ENCODE peak calls at places on chromosomes 7 and 10, in ten cellular contexts. V, A, Q, B, F, S, O, Z, K and L are unnamed samples.

GRCh38 chr10:130934333-130935035 is 377.0 kb downstream of the TCERG1L start:
- DNase-seq in O (no peak), B (no peak), A (no peak), Q (no peak), Z (no peak), K (no peak), F (no peak), V (no peak), S (no peak), L (no peak)

GRCh38 chr7:30743371-30744074 is 8.4 kb upstream of the INMT start:
- DNase-seq in Q (no peak), O (peak), A (no peak), K (no peak), S (peak), B (no peak), Z (no peak), F (no peak), V (no peak), L (no peak)

GRCh38 chr7:66380285-66380888 is 175.3 kb downstream of the TPST1 start:
- DNase-seq in Z (no peak), S (no peak), B (no peak), F (no peak), V (no peak), K (no peak), A (no peak), O (no peak), Q (no peak), L (no peak)

GRCh38 chr10:11164806-11165590 is 147.3 kb downstream of the CELF2 start:
- DNase-seq in K (peak), V (peak), Q (peak), A (peak), O (peak), S (no peak), Z (peak), B (no peak), F (peak), L (peak)

GRCh38 chr7:101519324-101520017 is 109.6 kb downstream of the MYL10 start:
- DNase-seq in B (peak), F (no peak), O (peak), K (peak), S (no peak), V (no peak), Q (no peak), Z (no peak), A (no peak), L (no peak)

GRCh38 chr7:28002638-28003037 is 178.0 kb downstream of the JAZF1 start:
- DNase-seq in O (no peak), B (no peak), S (no peak), V (no peak), F (no peak), Q (no peak), K (no peak), Z (no peak), A (no peak), L (no peak)

GRCh38 chr7:103685646-103686418 is 239.8 kb upstream of the SLC26A5 start:
- DNase-seq in S (no peak), V (no peak), Z (peak), Q (no peak), B (no peak), F (no peak), O (no peak), A (no peak), K (no peak), L (no peak)

GRCh38 chr7:26553128-26553527 is 261.5 kb downstream of the SNX10 start:
- DNase-seq in F (no peak), O (no peak), S (no peak), V (no peak), Z (no peak), Q (no peak), B (no peak), K (no peak), A (no peak), L (no peak)

GRCh38 chr7:90857595-90857994 is 261.5 kb downstream of the CDK14 start:
- DNase-seq in K (no peak), Z (no peak), B (no peak), A (no peak), S (no peak), F (no peak), Q (no peak), V (no peak), O (no peak), L (no peak)

GRCh38 chr7:14834456-14834855 is 68.1 kb downstream of the DGKB start:
- DNase-seq in O (peak), A (no peak), F (no peak), Q (no peak), V (no peak), K (no peak), S (no peak), B (no peak), Z (peak), L (no peak)

GRCh38 chr10:116457480-116457879 is 29.8 kb downstream of the PNLIPRP3 start:
- DNase-seq in K (no peak), S (no peak), Z (no peak), V (no peak), Q (no peak), B (no peak), A (no peak), O (no peak), F (no peak), L (no peak)

GRCh38 chr7:51237727-51238126 is 78.9 kb downstream of the COBL start:
- DNase-seq in O (no peak), A (no peak), Q (no peak), K (no peak), V (no peak), B (no peak), Z (no peak), S (no peak), F (no peak), L (no peak)

GRCh38 chr7:77727936-77728701 is 31.9 kb downstream of the RSBN1L start:
- DNase-seq in F (no peak), V (no peak), K (peak), A (no peak), Q (no peak), B (peak), O (peak), Z (peak), S (no peak), L (no peak)

GRCh38 chr10:46536781-46537180 is 19.7 kb downstream of the GPRIN2 start:
- DNase-seq in A (no peak), F (no peak), Q (no peak), K (no peak), O (no peak), S (no peak), B (no peak), Z (no peak), V (no peak), L (no peak)

GRCh38 chr10:110355181-110355831 is 50.6 kb upstream of the SMNDC1 start:
- DNase-seq in Q (no peak), K (no peak), F (no peak), V (no peak), O (no peak), S (no peak), A (no peak), B (no peak), Z (no peak), L (no peak)

GRCh38 chr7:28484276-28484675 is 72.0 kb downstream of the CREB5 start:
- DNase-seq in O (no peak), B (no peak), Z (no peak), Q (no peak), K (no peak), A (no peak), F (no peak), V (no peak), S (no peak), L (no peak)

GRCh38 chr10:18713077-18713476 is 53.8 kb downstream of the ARL5B start:
- DNase-seq in Z (no peak), Q (peak), A (no peak), O (peak), B (peak), K (no peak), F (no peak), S (peak), V (no peak), L (no peak)

GRCh38 chr10:117461766-117462423 is 80.7 kb upstream of the EMX2 start:
- DNase-seq in Q (peak), Z (no peak), O (peak), A (no peak), V (no peak), K (peak), B (no peak), F (peak), S (peak), L (peak)

GRCh38 chr7:815284-816216 is 16.7 kb upstream of the SUN1 start:
- DNase-seq in V (no peak), K (no peak), B (no peak), S (peak), F (no peak), Q (no peak), A (peak), O (no peak), Z (no peak), L (no peak)

GRCh38 chr7:690478-691360 is 35.8 kb upstream of the DNAAF5 start:
- DNase-seq in K (no peak), Q (no peak), O (no peak), Z (no peak), F (no peak), V (no peak), S (no peak), A (no peak), B (no peak), L (no peak)

GRCh38 chr10:76874896-76875295 is 762.7 kb downstream of the KCNMA1 start:
- DNase-seq in F (no peak), Z (no peak), K (no peak), V (no peak), Q (no peak), S (no peak), A (no peak), B (no peak), O (no peak), L (no peak)

GRCh38 chr7:39299695-39300094 is 266.5 kb upstream of the YAE1 start:
- DNase-seq in B (no peak), Z (no peak), O (no peak), A (no peak), F (no peak), K (no peak), V (no peak), Q (peak), S (no peak), L (no peak)

GRCh38 chr10:133370026-133370786 is 2.9 kb downstream of the ECHS1 start:
- DNase-seq in S (no peak), V (no peak), F (no peak), O (no peak), B (no peak), Z (no peak), Q (no peak), A (no peak), K (no peak), L (no peak)

GRCh38 chr10:48507494-48507893 is 97.4 kb downstream of the ARHGAP22 start:
- DNase-seq in O (no peak), K (no peak), A (no peak), F (no peak), S (no peak), V (no peak), Q (no peak), Z (no peak), B (no peak), L (no peak)

GRCh38 chr10:25047088-25047487 is 30.7 kb downstream of the THNSL1 start:
- DNase-seq in O (no peak), V (no peak), Q (no peak), Z (no peak), A (no peak), F (no peak), B (no peak), K (no peak), S (no peak), L (no peak)

GRCh38 chr10:62466590-62466989 is 92.4 kb downstream of the ZNF365 start:
- DNase-seq in B (no peak), F (no peak), Q (no peak), A (no peak), V (no peak), S (no peak), K (no peak), O (no peak), Z (no peak), L (no peak)

GRCh38 chr7:123860848-123861247 is 15.9 kb downstream of the HYAL4 start:
- DNase-seq in F (no peak), V (no peak), B (no peak), Z (no peak), O (no peak), Q (no peak), A (no peak), K (no peak), S (no peak), L (no peak)

GRCh38 chr7:155349601-155350331 is 52.1 kb downstream of the INSIG1 start:
- DNase-seq in B (no peak), K (no peak), F (no peak), Z (no peak), O (no peak), Q (no peak), V (no peak), S (no peak), A (no peak), L (no peak)

GRCh38 chr7:81330108-81330507 is 411.3 kb upstream of the SEMA3C start:
- DNase-seq in O (no peak), Q (no peak), K (no peak), Z (no peak), A (no peak), S (no peak), F (no peak), B (no peak), V (no peak), L (no peak)

GRCh38 chr7:51265066-51265907 is 51.3 kb downstream of the COBL start:
- DNase-seq in K (no peak), Z (no peak), O (no peak), A (no peak), V (no peak), S (no peak), F (no peak), Q (no peak), B (no peak), L (no peak)

GRCh38 chr7:143305423-143306070 is 10.4 kb upstream of the CLCN1 start:
- DNase-seq in F (no peak), O (peak), S (peak), V (peak), A (peak), Z (no peak), K (no peak), Q (no peak), B (no peak), L (no peak)

GRCh38 chr7:1455241-1455939 is 3.9 kb downstream of the MICALL2 start:
- DNase-seq in V (no peak), B (no peak), O (no peak), Q (no peak), A (no peak), Z (no peak), S (peak), K (no peak), F (no peak), L (no peak)

GRCh38 chr7:8932751-8933150 is 499.3 kb downstream of the NXPH1 start:
- DNase-seq in B (no peak), Q (no peak), O (no peak), V (no peak), F (no peak), K (no peak), S (no peak), A (no peak), Z (no peak), L (no peak)